ENCODE peak calls at places on chromosomes 13 and 19, in four cellular contexts. One of them, this sample, is unnamed.

GRCh38 chr19:40771101-40771539 is 4.2 kb upstream of the MIA start:
- DNase-seq in GM12878: no peak
- DNase-seq in K562: no peak
- DNase-seq in H1: no peak
- DNase-seq in this sample: peak; percentile 34

GRCh38 chr13:60402022-60402421 is 5.0 kb downstream of the TDRD3 start:
- DNase-seq in GM12878: no peak
- DNase-seq in K562: no peak
- DNase-seq in H1: no peak
- DNase-seq in this sample: no peak

GRCh38 chr19:39411006-39411831 is 1.2 kb upstream of the PLEKHG2 start:
- DNase-seq in GM12878: no peak
- DNase-seq in K562: no peak
- DNase-seq in H1: peak; percentile 52
- DNase-seq in this sample: peak; percentile 88

GRCh38 chr13:30143671-30144400 is 163.5 kb downstream of the KATNAL1 start:
- DNase-seq in GM12878: no peak
- DNase-seq in K562: no peak
- DNase-seq in H1: no peak
- DNase-seq in this sample: no peak

GRCh38 chr19:42443944-42444398 is 1.2 kb upstream of the CXCL17 start:
- DNase-seq in GM12878: no peak
- DNase-seq in K562: no peak
- DNase-seq in H1: no peak
- DNase-seq in this sample: peak; percentile 95

GRCh38 chr13:47109028-47109427 is 212.2 kb upstream of the HTR2A start:
- DNase-seq in GM12878: no peak
- DNase-seq in K562: no peak
- DNase-seq in H1: no peak
- DNase-seq in this sample: no peak

GRCh38 chr19:35592226-35592625 is 6.3 kb downstream of the PMIS2 start:
- DNase-seq in GM12878: no peak
- DNase-seq in K562: peak; percentile 45
- DNase-seq in H1: peak; percentile 53
- DNase-seq in this sample: peak; percentile 53

GRCh38 chr19:49889687-49890348 is 6.9 kb downstream of the IL4I1 start:
- DNase-seq in GM12878: no peak
- DNase-seq in K562: peak; percentile 69
- DNase-seq in H1: peak; percentile 94
- DNase-seq in this sample: no peak

GRCh38 chr13:110138009-110138699 is 168.8 kb downstream of the COL4A1 start:
- DNase-seq in GM12878: peak; percentile 36
- DNase-seq in K562: peak; percentile 56
- DNase-seq in H1: no peak
- DNase-seq in this sample: peak; percentile 8

GRCh38 chr13:110135977-110136597 is 170.9 kb downstream of the COL4A1 start:
- DNase-seq in GM12878: no peak
- DNase-seq in K562: no peak
- DNase-seq in H1: no peak
- DNase-seq in this sample: no peak

GRCh38 chr13:110136660-110137585 is 170.0 kb downstream of the COL4A1 start:
- DNase-seq in GM12878: no peak
- DNase-seq in K562: no peak
- DNase-seq in H1: no peak
- DNase-seq in this sample: no peak

GRCh38 chr13:110138700-110139036 is 168.3 kb downstream of the COL4A1 start:
- DNase-seq in GM12878: no peak
- DNase-seq in K562: no peak
- DNase-seq in H1: no peak
- DNase-seq in this sample: no peak

GRCh38 chr13:110137677-110138008 is 169.3 kb downstream of the COL4A1 start:
- DNase-seq in GM12878: no peak
- DNase-seq in K562: peak; percentile 30
- DNase-seq in H1: no peak
- DNase-seq in this sample: peak; percentile 15
- TF ChIP-seq BRCA1 in GM12878: no peak
- TF ChIP-seq BRCA1 in K562: no peak
- TF ChIP-seq BRCA1 in H1: no peak
- TF ChIP-seq BRCA1 in this sample: no peak

DNA sequence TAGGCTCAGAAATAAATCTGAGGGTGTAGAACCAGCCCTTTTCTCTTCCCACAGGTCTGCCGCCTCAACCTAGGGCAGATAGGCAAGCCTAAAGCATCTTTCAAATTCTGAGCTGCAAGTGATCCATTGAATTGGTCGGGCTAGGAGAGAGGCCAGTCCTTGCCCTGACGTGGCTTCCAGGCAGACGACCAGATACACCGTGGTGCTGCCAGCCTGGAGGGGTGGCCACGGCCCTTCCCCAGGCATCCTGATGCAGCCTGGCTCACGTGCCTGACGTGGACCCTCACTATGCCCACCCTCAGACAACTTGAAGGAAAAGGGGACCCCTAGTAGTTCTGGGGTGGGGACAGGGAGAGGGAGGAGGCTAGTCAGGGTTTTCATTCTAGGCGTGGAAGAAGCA is 859.3 kb upstream of the KLHL1 start:
- DNase-seq in GM12878: no peak
- DNase-seq in K562: no peak
- DNase-seq in H1: no peak
- DNase-seq in this sample: no peak
- H4K20me1 ChIP-seq in GM12878: no peaks in the 10 kb centered on the region
- H4K20me1 ChIP-seq in K562: no peaks in the 10 kb centered on the region
- H4K20me1 ChIP-seq in H1: no peaks in the 10 kb centered on the region
- H4K20me1 ChIP-seq in this sample: no peaks in the 10 kb centered on the region

GRCh38 chr13:112227031-112227430 is 149.1 kb upstream of the SPACA7 start:
- DNase-seq in GM12878: no peak
- DNase-seq in K562: no peak
- DNase-seq in H1: no peak
- DNase-seq in this sample: no peak
- TF ChIP-seq BRCA1 in GM12878: no peak
- TF ChIP-seq BRCA1 in K562: no peak
- TF ChIP-seq BRCA1 in H1: no peak
- TF ChIP-seq BRCA1 in this sample: no peak

DNA sequence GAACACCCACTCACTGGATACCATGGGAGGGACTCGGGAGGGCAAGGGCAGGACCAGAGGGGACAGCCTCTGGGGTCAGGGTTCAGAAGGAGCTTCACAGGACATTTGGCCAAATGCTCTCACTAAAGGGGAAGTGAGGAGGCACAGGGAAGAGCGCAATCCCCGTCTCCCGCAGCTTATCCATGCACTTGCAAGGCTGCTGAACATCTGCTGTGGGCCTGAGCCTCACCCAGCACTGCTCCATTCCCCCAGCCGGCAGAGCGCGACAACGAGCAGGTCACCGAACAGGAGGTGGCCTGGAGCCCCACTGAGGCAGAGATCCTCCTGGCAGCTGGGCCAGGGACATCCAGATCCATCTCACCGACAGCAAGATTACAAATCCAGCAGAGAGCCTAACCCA is 23.3 kb downstream of the ELAVL1 start:
- DNase-seq in GM12878: no peak
- DNase-seq in K562: no peak
- DNase-seq in H1: no peak
- DNase-seq in this sample: no peak
- H4K20me1 ChIP-seq in GM12878: peaks cover 4% of the 10 kb centered on the region
- H4K20me1 ChIP-seq in K562: peaks cover 30% of the 10 kb centered on the region
- H4K20me1 ChIP-seq in H1: peaks cover 61% of the 10 kb centered on the region
- H4K20me1 ChIP-seq in this sample: peaks cover 8% of the 10 kb centered on the region

DNA sequence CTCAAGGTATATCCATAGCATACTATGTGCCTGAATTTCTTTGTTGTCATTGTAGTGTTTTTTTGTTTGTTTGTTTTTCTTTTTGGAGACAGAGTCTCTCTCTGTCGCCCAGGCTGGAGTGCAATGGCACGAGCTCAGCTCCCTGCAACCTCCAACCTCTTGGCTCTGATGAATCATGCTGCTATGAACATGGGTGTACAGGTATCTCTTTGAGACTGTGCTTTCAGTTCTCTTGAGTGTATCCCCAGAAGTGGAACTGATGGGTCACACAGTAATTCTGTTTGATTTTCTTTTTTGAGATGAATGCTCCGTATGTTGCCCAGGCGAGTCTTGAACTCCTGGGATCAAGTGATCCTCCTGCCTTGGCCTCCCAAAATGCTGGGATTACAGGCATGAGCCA is 13.7 kb upstream of the SLC25A42 start:
- DNase-seq in GM12878: no peak
- DNase-seq in K562: no peak
- DNase-seq in H1: no peak
- DNase-seq in this sample: no peak
- TF ChIP-seq BRCA1 in GM12878: no peak
- TF ChIP-seq BRCA1 in K562: no peak
- TF ChIP-seq BRCA1 in H1: no peak
- TF ChIP-seq BRCA1 in this sample: no peak

GRCh38 chr19:57642396-57643046 is 9.6 kb downstream of the ZNF211 start:
- DNase-seq in GM12878: no peak
- DNase-seq in K562: no peak
- DNase-seq in H1: no peak
- DNase-seq in this sample: no peak

GRCh38 chr19:57633832-57634131 is 814 bp downstream of the ZNF211 start:
- DNase-seq in GM12878: no peak
- DNase-seq in K562: no peak
- DNase-seq in H1: peak; percentile 41
- DNase-seq in this sample: no peak

GRCh38 chr19:57641715-57642234 is 8.8 kb downstream of the ZNF211 start:
- DNase-seq in GM12878: no peak
- DNase-seq in K562: no peak
- DNase-seq in H1: peak; percentile 2
- DNase-seq in this sample: no peak

GRCh38 chr19:57632987-57633831 is at the start of gene ZNF211:
- DNase-seq in GM12878: peak; percentile 82
- DNase-seq in K562: peak; percentile 96
- DNase-seq in H1: peak; percentile 93
- DNase-seq in this sample: peak; percentile 92

GRCh38 chr19:57637379-57637778 is 4.4 kb downstream of the ZNF211 start:
- DNase-seq in GM12878: no peak
- DNase-seq in K562: no peak
- DNase-seq in H1: no peak
- DNase-seq in this sample: no peak
- H4K20me1 ChIP-seq in GM12878: no peaks in the 10 kb centered on the region
- H4K20me1 ChIP-seq in K562: no peaks in the 10 kb centered on the region
- H4K20me1 ChIP-seq in H1: no peaks in the 10 kb centered on the region
- H4K20me1 ChIP-seq in this sample: no peaks in the 10 kb centered on the region

GRCh38 chr13:52850396-52851152 is 2.1 kb upstream of the PCDH8 start:
- DNase-seq in GM12878: no peak
- DNase-seq in K562: no peak
- DNase-seq in H1: peak; percentile 94
- DNase-seq in this sample: peak; percentile 25
- TF ChIP-seq BRCA1 in GM12878: no peak
- TF ChIP-seq BRCA1 in K562: no peak
- TF ChIP-seq BRCA1 in H1: no peak
- TF ChIP-seq BRCA1 in this sample: peak; percentile 86